ENCODE peak calls at places on chromosome 3, in six cellular contexts. One of them, this sample, is unnamed.

GRCh38 chr3:167241048-167241845 is 138.8 kb downstream of the ZBBX start:
- DNase-seq in left cardiac atrium: no peak
- DNase-seq in activated effector memory CD4-positive, alpha-beta T cell treated with Interleukin-2 at 50 U/mL for 16 hours: no peak
- DNase-seq in heart left ventricle: no peak
- DNase-seq in AG09319: no peak
- DNase-seq in GM12865: no peak
- DNase-seq in this sample: no peak

GRCh38 chr3:33884204-33884561 is 85.8 kb downstream of the PDCD6IP start:
- DNase-seq in GM12865: peak
- DNase-seq in activated effector memory CD4-positive, alpha-beta T cell treated with Interleukin-2 at 50 U/mL for 16 hours: no peak
- DNase-seq in AG09319: no peak
- DNase-seq in heart left ventricle: peak
- DNase-seq in left cardiac atrium: peak
- DNase-seq in this sample: no peak

GRCh38 chr3:113231391-113231790 is 20.0 kb downstream of the BOC start:
- DNase-seq in activated effector memory CD4-positive, alpha-beta T cell treated with Interleukin-2 at 50 U/mL for 16 hours: no peak
- DNase-seq in left cardiac atrium: no peak
- DNase-seq in heart left ventricle: no peak
- DNase-seq in GM12865: no peak
- DNase-seq in AG09319: no peak
- DNase-seq in this sample: no peak

GRCh38 chr3:134619884-134620445 is 30.9 kb downstream of the KY start:
- DNase-seq in AG09319: no peak
- DNase-seq in left cardiac atrium: no peak
- DNase-seq in GM12865: no peak
- DNase-seq in activated effector memory CD4-positive, alpha-beta T cell treated with Interleukin-2 at 50 U/mL for 16 hours: no peak
- DNase-seq in heart left ventricle: no peak
- DNase-seq in this sample: peak

GRCh38 chr3:171320721-171321120 is 139.5 kb downstream of the TNIK start:
- DNase-seq in left cardiac atrium: no peak
- DNase-seq in heart left ventricle: peak
- DNase-seq in AG09319: no peak
- DNase-seq in GM12865: no peak
- DNase-seq in activated effector memory CD4-positive, alpha-beta T cell treated with Interleukin-2 at 50 U/mL for 16 hours: no peak
- DNase-seq in this sample: peak

GRCh38 chr3:115937054-115937453 is 313.7 kb downstream of the GAP43 start:
- DNase-seq in activated effector memory CD4-positive, alpha-beta T cell treated with Interleukin-2 at 50 U/mL for 16 hours: no peak
- DNase-seq in GM12865: no peak
- DNase-seq in AG09319: no peak
- DNase-seq in left cardiac atrium: no peak
- DNase-seq in heart left ventricle: no peak
- DNase-seq in this sample: no peak

GRCh38 chr3:197125601-197126000 is 96.0 kb upstream of the MELTF start:
- DNase-seq in AG09319: no peak
- DNase-seq in GM12865: no peak
- DNase-seq in left cardiac atrium: no peak
- DNase-seq in heart left ventricle: no peak
- DNase-seq in activated effector memory CD4-positive, alpha-beta T cell treated with Interleukin-2 at 50 U/mL for 16 hours: no peak
- DNase-seq in this sample: no peak

GRCh38 chr3:24388611-24389010 is 106.0 kb downstream of the THRB start:
- DNase-seq in AG09319: no peak
- DNase-seq in GM12865: no peak
- DNase-seq in activated effector memory CD4-positive, alpha-beta T cell treated with Interleukin-2 at 50 U/mL for 16 hours: no peak
- DNase-seq in heart left ventricle: no peak
- DNase-seq in left cardiac atrium: no peak
- DNase-seq in this sample: no peak

GRCh38 chr3:177358968-177359600 is 161.8 kb upstream of the TBL1XR1 start:
- DNase-seq in AG09319: no peak
- DNase-seq in heart left ventricle: peak
- DNase-seq in left cardiac atrium: peak
- DNase-seq in activated effector memory CD4-positive, alpha-beta T cell treated with Interleukin-2 at 50 U/mL for 16 hours: peak
- DNase-seq in GM12865: peak
- DNase-seq in this sample: no peak

GRCh38 chr3:53102601-53103147 is 27.6 kb downstream of the RFT1 start:
- DNase-seq in GM12865: peak
- DNase-seq in left cardiac atrium: no peak
- DNase-seq in AG09319: no peak
- DNase-seq in activated effector memory CD4-positive, alpha-beta T cell treated with Interleukin-2 at 50 U/mL for 16 hours: peak
- DNase-seq in heart left ventricle: no peak
- DNase-seq in this sample: peak

GRCh38 chr3:150022406-150023238 is 51.9 kb upstream of the PFN2 start:
- DNase-seq in AG09319: no peak
- DNase-seq in GM12865: peak
- DNase-seq in left cardiac atrium: no peak
- DNase-seq in activated effector memory CD4-positive, alpha-beta T cell treated with Interleukin-2 at 50 U/mL for 16 hours: no peak
- DNase-seq in heart left ventricle: no peak
- DNase-seq in this sample: no peak

GRCh38 chr3:187807086-187807862 is 62.0 kb upstream of the BCL6 start:
- DNase-seq in GM12865: peak
- DNase-seq in AG09319: no peak
- DNase-seq in heart left ventricle: no peak
- DNase-seq in left cardiac atrium: no peak
- DNase-seq in activated effector memory CD4-positive, alpha-beta T cell treated with Interleukin-2 at 50 U/mL for 16 hours: no peak
- DNase-seq in this sample: no peak

GRCh38 chr3:61594144-61594977 is 33.0 kb downstream of the PTPRG start:
- DNase-seq in heart left ventricle: no peak
- DNase-seq in activated effector memory CD4-positive, alpha-beta T cell treated with Interleukin-2 at 50 U/mL for 16 hours: no peak
- DNase-seq in left cardiac atrium: no peak
- DNase-seq in AG09319: no peak
- DNase-seq in GM12865: no peak
- DNase-seq in this sample: no peak

GRCh38 chr3:123390865-123391613 is 57.9 kb downstream of the ADCY5 start:
- DNase-seq in AG09319: peak
- DNase-seq in activated effector memory CD4-positive, alpha-beta T cell treated with Interleukin-2 at 50 U/mL for 16 hours: no peak
- DNase-seq in GM12865: no peak
- DNase-seq in left cardiac atrium: no peak
- DNase-seq in heart left ventricle: peak
- DNase-seq in this sample: no peak

GRCh38 chr3:102790742-102791141 is 355.9 kb downstream of the ZPLD1 start:
- DNase-seq in activated effector memory CD4-positive, alpha-beta T cell treated with Interleukin-2 at 50 U/mL for 16 hours: no peak
- DNase-seq in GM12865: no peak
- DNase-seq in AG09319: no peak
- DNase-seq in left cardiac atrium: no peak
- DNase-seq in heart left ventricle: no peak
- DNase-seq in this sample: no peak

GRCh38 chr3:56303508-56303907 is 164.8 kb downstream of the ERC2 start:
- DNase-seq in AG09319: no peak
- DNase-seq in left cardiac atrium: peak
- DNase-seq in GM12865: peak
- DNase-seq in heart left ventricle: peak
- DNase-seq in activated effector memory CD4-positive, alpha-beta T cell treated with Interleukin-2 at 50 U/mL for 16 hours: no peak
- DNase-seq in this sample: no peak

GRCh38 chr3:15812183-15812582 is 14.4 kb upstream of the ANKRD28 start:
- DNase-seq in heart left ventricle: no peak
- DNase-seq in GM12865: peak
- DNase-seq in left cardiac atrium: no peak
- DNase-seq in activated effector memory CD4-positive, alpha-beta T cell treated with Interleukin-2 at 50 U/mL for 16 hours: no peak
- DNase-seq in AG09319: no peak
- DNase-seq in this sample: no peak

GRCh38 chr3:184601576-184602405 is 40.2 kb downstream of the EPHB3 start:
- DNase-seq in activated effector memory CD4-positive, alpha-beta T cell treated with Interleukin-2 at 50 U/mL for 16 hours: no peak
- DNase-seq in heart left ventricle: no peak
- DNase-seq in AG09319: no peak
- DNase-seq in left cardiac atrium: no peak
- DNase-seq in GM12865: no peak
- DNase-seq in this sample: no peak

GRCh38 chr3:15637131-15637951 is 35.8 kb downstream of the BTD start:
- DNase-seq in AG09319: no peak
- DNase-seq in GM12865: peak
- DNase-seq in heart left ventricle: no peak
- DNase-seq in left cardiac atrium: no peak
- DNase-seq in activated effector memory CD4-positive, alpha-beta T cell treated with Interleukin-2 at 50 U/mL for 16 hours: no peak
- DNase-seq in this sample: no peak

GRCh38 chr3:39104961-39105686 is 2.3 kb downstream of the GORASP1 start:
- DNase-seq in heart left ventricle: no peak
- DNase-seq in GM12865: no peak
- DNase-seq in activated effector memory CD4-positive, alpha-beta T cell treated with Interleukin-2 at 50 U/mL for 16 hours: no peak
- DNase-seq in AG09319: no peak
- DNase-seq in left cardiac atrium: no peak
- DNase-seq in this sample: no peak

GRCh38 chr3:97464035-97464434 is 300.5 kb upstream of the ARL6 start:
- DNase-seq in left cardiac atrium: no peak
- DNase-seq in heart left ventricle: no peak
- DNase-seq in GM12865: no peak
- DNase-seq in activated effector memory CD4-positive, alpha-beta T cell treated with Interleukin-2 at 50 U/mL for 16 hours: no peak
- DNase-seq in AG09319: no peak
- DNase-seq in this sample: no peak

GRCh38 chr3:106261915-106262683 is 393.3 kb upstream of the CBLB start:
- DNase-seq in GM12865: no peak
- DNase-seq in left cardiac atrium: no peak
- DNase-seq in activated effector memory CD4-positive, alpha-beta T cell treated with Interleukin-2 at 50 U/mL for 16 hours: no peak
- DNase-seq in heart left ventricle: no peak
- DNase-seq in AG09319: no peak
- DNase-seq in this sample: no peak

GRCh38 chr3:127709320-127710060 is 36.7 kb downstream of the ABTB1 start:
- DNase-seq in GM12865: no peak
- DNase-seq in heart left ventricle: no peak
- DNase-seq in AG09319: no peak
- DNase-seq in activated effector memory CD4-positive, alpha-beta T cell treated with Interleukin-2 at 50 U/mL for 16 hours: no peak
- DNase-seq in left cardiac atrium: no peak
- DNase-seq in this sample: no peak

GRCh38 chr3:137792633-137793271 is 28.6 kb downstream of the SOX14 start:
- DNase-seq in left cardiac atrium: no peak
- DNase-seq in heart left ventricle: no peak
- DNase-seq in activated effector memory CD4-positive, alpha-beta T cell treated with Interleukin-2 at 50 U/mL for 16 hours: no peak
- DNase-seq in GM12865: peak
- DNase-seq in AG09319: no peak
- DNase-seq in this sample: no peak

GRCh38 chr3:127929818-127930217 is 14.8 kb downstream of the KBTBD12 start:
- DNase-seq in left cardiac atrium: no peak
- DNase-seq in activated effector memory CD4-positive, alpha-beta T cell treated with Interleukin-2 at 50 U/mL for 16 hours: no peak
- DNase-seq in AG09319: no peak
- DNase-seq in heart left ventricle: no peak
- DNase-seq in GM12865: no peak
- DNase-seq in this sample: no peak

GRCh38 chr3:45362768-45363167 is 25.6 kb upstream of the LARS2 start:
- DNase-seq in left cardiac atrium: no peak
- DNase-seq in activated effector memory CD4-positive, alpha-beta T cell treated with Interleukin-2 at 50 U/mL for 16 hours: no peak
- DNase-seq in heart left ventricle: no peak
- DNase-seq in GM12865: no peak
- DNase-seq in AG09319: no peak
- DNase-seq in this sample: no peak

GRCh38 chr3:169286214-169286613 is 377.3 kb downstream of the MECOM start:
- DNase-seq in activated effector memory CD4-positive, alpha-beta T cell treated with Interleukin-2 at 50 U/mL for 16 hours: no peak
- DNase-seq in GM12865: no peak
- DNase-seq in AG09319: no peak
- DNase-seq in left cardiac atrium: no peak
- DNase-seq in heart left ventricle: no peak
- DNase-seq in this sample: no peak

GRCh38 chr3:67635257-67635656 is 19.2 kb downstream of the SUCLG2 start:
- DNase-seq in GM12865: peak
- DNase-seq in heart left ventricle: no peak
- DNase-seq in left cardiac atrium: no peak
- DNase-seq in AG09319: peak
- DNase-seq in activated effector memory CD4-positive, alpha-beta T cell treated with Interleukin-2 at 50 U/mL for 16 hours: no peak
- DNase-seq in this sample: no peak

GRCh38 chr3:42229942-42230688 is 35.9 kb downstream of the CCK start:
- DNase-seq in left cardiac atrium: no peak
- DNase-seq in activated effector memory CD4-positive, alpha-beta T cell treated with Interleukin-2 at 50 U/mL for 16 hours: no peak
- DNase-seq in GM12865: peak
- DNase-seq in heart left ventricle: no peak
- DNase-seq in AG09319: peak
- DNase-seq in this sample: no peak

GRCh38 chr3:170420307-170420821 is 1.7 kb downstream of the CLDN11 start:
- DNase-seq in GM12865: no peak
- DNase-seq in left cardiac atrium: peak
- DNase-seq in activated effector memory CD4-positive, alpha-beta T cell treated with Interleukin-2 at 50 U/mL for 16 hours: no peak
- DNase-seq in heart left ventricle: no peak
- DNase-seq in AG09319: no peak
- DNase-seq in this sample: no peak

GRCh38 chr3:66195347-66195783 is 25.4 kb upstream of the SLC25A26 start:
- DNase-seq in activated effector memory CD4-positive, alpha-beta T cell treated with Interleukin-2 at 50 U/mL for 16 hours: no peak
- DNase-seq in AG09319: peak
- DNase-seq in GM12865: peak
- DNase-seq in heart left ventricle: peak
- DNase-seq in left cardiac atrium: peak
- DNase-seq in this sample: no peak

GRCh38 chr3:186515115-186515514 is 29.1 kb downstream of the CRYGS start:
- DNase-seq in heart left ventricle: no peak
- DNase-seq in activated effector memory CD4-positive, alpha-beta T cell treated with Interleukin-2 at 50 U/mL for 16 hours: peak
- DNase-seq in AG09319: no peak
- DNase-seq in left cardiac atrium: no peak
- DNase-seq in GM12865: peak
- DNase-seq in this sample: no peak

GRCh38 chr3:78035020-78035660 is 995.2 kb downstream of the ROBO2 start:
- DNase-seq in AG09319: peak
- DNase-seq in heart left ventricle: no peak
- DNase-seq in activated effector memory CD4-positive, alpha-beta T cell treated with Interleukin-2 at 50 U/mL for 16 hours: no peak
- DNase-seq in left cardiac atrium: no peak
- DNase-seq in GM12865: no peak
- DNase-seq in this sample: no peak

GRCh38 chr3:95899494-95899893 is 914.9 kb upstream of the EPHA6 start:
- DNase-seq in activated effector memory CD4-positive, alpha-beta T cell treated with Interleukin-2 at 50 U/mL for 16 hours: no peak
- DNase-seq in GM12865: no peak
- DNase-seq in heart left ventricle: no peak
- DNase-seq in AG09319: no peak
- DNase-seq in left cardiac atrium: no peak
- DNase-seq in this sample: no peak